ENCODE peak calls at places on chromosomes 1 and 21, in five cellular contexts. One of them, this sample, is unnamed.

GRCh38 chr1:206001476-206001888 is 1.7 kb downstream of the RAB7B start:
- DNase-seq in H7: no peak
- DNase-seq in memory B cell: no peak
- DNase-seq in Right ventricle myocardium inferior: no peak
- DNase-seq in heart left ventricle: no peak
- DNase-seq in this sample: no peak

GRCh38 chr21:17554619-17555472 is 42.0 kb downstream of the CXADR start:
- DNase-seq in memory B cell: no peak
- DNase-seq in heart left ventricle: no peak
- DNase-seq in H7: peak
- DNase-seq in Right ventricle myocardium inferior: no peak
- DNase-seq in this sample: no peak

GRCh38 chr1:208232639-208233038 is 11.5 kb downstream of the PLXNA2 start:
- DNase-seq in H7: no peak
- DNase-seq in Right ventricle myocardium inferior: no peak
- DNase-seq in heart left ventricle: no peak
- DNase-seq in memory B cell: no peak
- DNase-seq in this sample: no peak

GRCh38 chr21:38228115-38228514 is 28.7 kb upstream of the KCNJ15 start:
- DNase-seq in heart left ventricle: no peak
- DNase-seq in Right ventricle myocardium inferior: no peak
- DNase-seq in memory B cell: no peak
- DNase-seq in H7: peak
- DNase-seq in this sample: no peak

GRCh38 chr21:42161957-42162681 is 56.8 kb upstream of the ABCG1 start:
- DNase-seq in heart left ventricle: no peak
- DNase-seq in Right ventricle myocardium inferior: no peak
- DNase-seq in H7: peak
- DNase-seq in memory B cell: no peak
- DNase-seq in this sample: no peak

GRCh38 chr1:235199441-235199840 is 38.4 kb upstream of the RBM34 start:
- DNase-seq in H7: peak
- DNase-seq in memory B cell: no peak
- DNase-seq in heart left ventricle: no peak
- DNase-seq in Right ventricle myocardium inferior: no peak
- DNase-seq in this sample: no peak

GRCh38 chr1:15923241-15923640 is 52.7 kb downstream of the ZBTB17 start:
- DNase-seq in H7: no peak
- DNase-seq in memory B cell: no peak
- DNase-seq in Right ventricle myocardium inferior: no peak
- DNase-seq in heart left ventricle: no peak
- DNase-seq in this sample: no peak

GRCh38 chr1:114079596-114080190 is 74.0 kb downstream of the SYT6 start:
- DNase-seq in Right ventricle myocardium inferior: no peak
- DNase-seq in heart left ventricle: no peak
- DNase-seq in memory B cell: no peak
- DNase-seq in H7: no peak
- DNase-seq in this sample: no peak

GRCh38 chr1:16189003-16189402 is 23.4 kb downstream of the ARHGEF19 start:
- DNase-seq in H7: no peak
- DNase-seq in memory B cell: no peak
- DNase-seq in heart left ventricle: no peak
- DNase-seq in Right ventricle myocardium inferior: no peak
- DNase-seq in this sample: no peak

GRCh38 chr1:25873120-25873519 is 2.4 kb downstream of the PAQR7 start:
- DNase-seq in H7: peak
- DNase-seq in heart left ventricle: no peak
- DNase-seq in Right ventricle myocardium inferior: no peak
- DNase-seq in memory B cell: no peak
- DNase-seq in this sample: peak

GRCh38 chr1:21077085-21077484 is 99.6 kb downstream of the EIF4G3 start:
- DNase-seq in memory B cell: no peak
- DNase-seq in heart left ventricle: no peak
- DNase-seq in Right ventricle myocardium inferior: no peak
- DNase-seq in H7: no peak
- DNase-seq in this sample: no peak

GRCh38 chr1:82227286-82227685 is 426.6 kb downstream of the ADGRL2 start:
- DNase-seq in H7: no peak
- DNase-seq in Right ventricle myocardium inferior: no peak
- DNase-seq in memory B cell: no peak
- DNase-seq in heart left ventricle: no peak
- DNase-seq in this sample: no peak

GRCh38 chr1:78687914-78688313 is 38.3 kb downstream of the IFI44 start:
- DNase-seq in Right ventricle myocardium inferior: no peak
- DNase-seq in H7: no peak
- DNase-seq in heart left ventricle: no peak
- DNase-seq in memory B cell: no peak
- DNase-seq in this sample: no peak

GRCh38 chr1:227793079-227793947 is 22.2 kb upstream of the PRSS38 start:
- DNase-seq in memory B cell: no peak
- DNase-seq in heart left ventricle: no peak
- DNase-seq in H7: no peak
- DNase-seq in Right ventricle myocardium inferior: no peak
- DNase-seq in this sample: no peak

GRCh38 chr1:102799496-102799895 is 308.8 kb downstream of the COL11A1 start:
- DNase-seq in H7: no peak
- DNase-seq in memory B cell: no peak
- DNase-seq in heart left ventricle: no peak
- DNase-seq in Right ventricle myocardium inferior: no peak
- DNase-seq in this sample: no peak

GRCh38 chr1:235992868-235993267 is 72.0 kb downstream of the NID1 start:
- DNase-seq in Right ventricle myocardium inferior: no peak
- DNase-seq in heart left ventricle: no peak
- DNase-seq in H7: no peak
- DNase-seq in memory B cell: no peak
- DNase-seq in this sample: no peak

GRCh38 chr1:83555871-83556270 is 443.1 kb downstream of the TTLL7 start:
- DNase-seq in Right ventricle myocardium inferior: no peak
- DNase-seq in H7: no peak
- DNase-seq in memory B cell: no peak
- DNase-seq in heart left ventricle: no peak
- DNase-seq in this sample: no peak

GRCh38 chr1:169696273-169697100 is 14.9 kb downstream of the SELL start:
- DNase-seq in H7: no peak
- DNase-seq in heart left ventricle: no peak
- DNase-seq in memory B cell: no peak
- DNase-seq in Right ventricle myocardium inferior: no peak
- DNase-seq in this sample: no peak

GRCh38 chr1:173280899-173281660 is 73.9 kb upstream of the TNFSF4 start:
- DNase-seq in heart left ventricle: no peak
- DNase-seq in H7: no peak
- DNase-seq in Right ventricle myocardium inferior: no peak
- DNase-seq in memory B cell: no peak
- DNase-seq in this sample: no peak

GRCh38 chr21:38950388-38951094 is 144.8 kb downstream of the ETS2 start:
- DNase-seq in heart left ventricle: no peak
- DNase-seq in H7: no peak
- DNase-seq in Right ventricle myocardium inferior: no peak
- DNase-seq in memory B cell: no peak
- DNase-seq in this sample: no peak

GRCh38 chr1:115052454-115053083 is 22.9 kb downstream of the TSHB start:
- DNase-seq in memory B cell: peak
- DNase-seq in heart left ventricle: peak
- DNase-seq in Right ventricle myocardium inferior: no peak
- DNase-seq in H7: peak
- DNase-seq in this sample: no peak

GRCh38 chr1:21814241-21814918 is 2.3 kb downstream of the LDLRAD2 start:
- DNase-seq in heart left ventricle: no peak
- DNase-seq in Right ventricle myocardium inferior: no peak
- DNase-seq in memory B cell: peak
- DNase-seq in H7: peak
- DNase-seq in this sample: peak

GRCh38 chr1:32241011-32241763 is 5.8 kb upstream of the FAM167B start:
- DNase-seq in heart left ventricle: peak
- DNase-seq in Right ventricle myocardium inferior: no peak
- DNase-seq in memory B cell: peak
- DNase-seq in H7: peak
- DNase-seq in this sample: peak

GRCh38 chr1:187527346-187527745 is 698.6 kb downstream of the PLA2G4A start:
- DNase-seq in H7: no peak
- DNase-seq in Right ventricle myocardium inferior: no peak
- DNase-seq in heart left ventricle: no peak
- DNase-seq in memory B cell: no peak
- DNase-seq in this sample: no peak

GRCh38 chr1:151946366-151946764 is 37.1 kb upstream of the THEM4 start:
- DNase-seq in heart left ventricle: no peak
- DNase-seq in memory B cell: no peak
- DNase-seq in H7: no peak
- DNase-seq in Right ventricle myocardium inferior: no peak
- DNase-seq in this sample: no peak

GRCh38 chr1:203702130-203702577 is 62.8 kb upstream of the LAX1 start:
- DNase-seq in memory B cell: peak
- DNase-seq in Right ventricle myocardium inferior: peak
- DNase-seq in heart left ventricle: no peak
- DNase-seq in H7: peak
- DNase-seq in this sample: no peak

GRCh38 chr1:207018707-207019106 is 13.8 kb downstream of the C1orf116 start:
- DNase-seq in Right ventricle myocardium inferior: no peak
- DNase-seq in memory B cell: no peak
- DNase-seq in heart left ventricle: no peak
- DNase-seq in H7: no peak
- DNase-seq in this sample: no peak

GRCh38 chr1:27645071-27645415 is 10.1 kb upstream of the FGR start:
- DNase-seq in memory B cell: no peak
- DNase-seq in H7: no peak
- DNase-seq in Right ventricle myocardium inferior: no peak
- DNase-seq in heart left ventricle: no peak
- DNase-seq in this sample: no peak